ENCODE peak calls at places on chromosomes 4 and X, in ten cellular contexts. I, H, Y, U, Q, J, F, A, G and E are unnamed samples.

GRCh38 chr4:81632581-81633247 is 161.0 kb upstream of the RASGEF1B start:
- DNase-seq in I (no peak), H (no peak), Y (no peak), U (no peak), Q (no peak), J (no peak), F (no peak), A (peak), G (peak), E (no peak)

GRCh38 chr4:111775908-111776307 is 369.3 kb upstream of the FAM241A start:
- DNase-seq in I (no peak), H (no peak), Y (no peak), U (no peak), Q (no peak), J (no peak), F (no peak), A (peak), G (peak), E (no peak)

GRCh38 chr4:177077095-177077494 is 232.6 kb upstream of the NEIL3 start:
- DNase-seq in I (no peak), H (no peak), Y (no peak), U (no peak), Q (no peak), J (no peak), F (no peak), A (no peak), G (no peak), E (no peak)

GRCh38 chrX:129741880-129742758 is 3.3 kb downstream of the XPNPEP2 start:
- DNase-seq in I (no peak), H (no peak), Y (no peak), U (peak), Q (no peak), J (no peak), F (no peak), A (no peak), G (no peak), E (no peak)

GRCh38 chr4:133129237-133129636 is 19.9 kb upstream of the PCDH10 start:
- DNase-seq in I (no peak), H (no peak), Y (no peak), U (no peak), Q (no peak), J (no peak), F (no peak), A (no peak), G (no peak), E (no peak)

GRCh38 chr4:76283900-76284299 is 22.6 kb upstream of the STBD1 start:
- DNase-seq in I (no peak), H (no peak), Y (no peak), U (no peak), Q (no peak), J (no peak), F (no peak), A (no peak), G (peak), E (peak)

GRCh38 chr4:107693132-107693531 is 26.9 kb downstream of the PAPSS1 start:
- DNase-seq in I (no peak), H (no peak), Y (no peak), U (no peak), Q (no peak), J (no peak), F (no peak), A (no peak), G (no peak), E (no peak)

GRCh38 chr4:151100517-151100916 is 1.1 kb downstream of the RPS3A start:
- DNase-seq in I (no peak), H (no peak), Y (no peak), U (no peak), Q (no peak), J (no peak), F (no peak), A (no peak), G (no peak), E (no peak)

GRCh38 chrX:13760428-13760827 is 25.9 kb downstream of the OFD1 start:
- DNase-seq in I (no peak), H (no peak), Y (no peak), U (no peak), Q (no peak), J (no peak), F (no peak), A (no peak), G (no peak), E (no peak)

GRCh38 chrX:44039556-44039955 is 66.4 kb upstream of the NDP start:
- DNase-seq in I (no peak), H (no peak), Y (no peak), U (no peak), Q (no peak), J (no peak), F (no peak), A (no peak), G (no peak), E (no peak)

GRCh38 chr4:114911141-114911540 is 202.3 kb downstream of the NDST4 start:
- DNase-seq in I (no peak), H (no peak), Y (no peak), U (no peak), Q (no peak), J (no peak), F (no peak), A (no peak), G (no peak), E (no peak)

GRCh38 chr4:153126137-153126536 is 78.1 kb upstream of the TRIM2 start:
- DNase-seq in I (peak), H (no peak), Y (no peak), U (no peak), Q (no peak), J (no peak), F (no peak), A (peak), G (no peak), E (no peak)

GRCh38 chr4:94635172-94635571 is 122.6 kb upstream of the BMPR1B start:
- DNase-seq in I (peak), H (no peak), Y (no peak), U (no peak), Q (no peak), J (no peak), F (no peak), A (peak), G (peak), E (no peak)

GRCh38 chrX:10022580-10023245 is 55.6 kb downstream of the CLDN34 start:
- DNase-seq in I (peak), H (peak), Y (no peak), U (no peak), Q (peak), J (no peak), F (no peak), A (peak), G (peak), E (no peak)

GRCh38 chr4:187176261-187176910 is 452.7 kb upstream of the FAT1 start:
- DNase-seq in I (peak), H (no peak), Y (no peak), U (no peak), Q (no peak), J (no peak), F (no peak), A (peak), G (no peak), E (no peak)

GRCh38 chr4:155738548-155738947 is 20.3 kb upstream of the GUCY1B1 start:
- DNase-seq in I (peak), H (no peak), Y (no peak), U (no peak), Q (no peak), J (no peak), F (no peak), A (peak), G (peak), E (no peak)

GRCh38 chr4:155745984-155746383 is 12.8 kb upstream of the GUCY1B1 start:
- DNase-seq in I (peak), H (no peak), Y (no peak), U (no peak), Q (no peak), J (no peak), F (no peak), A (peak), G (peak), E (no peak)

GRCh38 chr4:155741546-155741945 is 17.3 kb upstream of the GUCY1B1 start:
- DNase-seq in I (no peak), H (no peak), Y (no peak), U (no peak), Q (no peak), J (no peak), F (no peak), A (no peak), G (no peak), E (no peak)

GRCh38 chr4:155748039-155748438 is 10.8 kb upstream of the GUCY1B1 start:
- DNase-seq in I (no peak), H (no peak), Y (no peak), U (no peak), Q (no peak), J (no peak), F (no peak), A (no peak), G (no peak), E (no peak)

DNA sequence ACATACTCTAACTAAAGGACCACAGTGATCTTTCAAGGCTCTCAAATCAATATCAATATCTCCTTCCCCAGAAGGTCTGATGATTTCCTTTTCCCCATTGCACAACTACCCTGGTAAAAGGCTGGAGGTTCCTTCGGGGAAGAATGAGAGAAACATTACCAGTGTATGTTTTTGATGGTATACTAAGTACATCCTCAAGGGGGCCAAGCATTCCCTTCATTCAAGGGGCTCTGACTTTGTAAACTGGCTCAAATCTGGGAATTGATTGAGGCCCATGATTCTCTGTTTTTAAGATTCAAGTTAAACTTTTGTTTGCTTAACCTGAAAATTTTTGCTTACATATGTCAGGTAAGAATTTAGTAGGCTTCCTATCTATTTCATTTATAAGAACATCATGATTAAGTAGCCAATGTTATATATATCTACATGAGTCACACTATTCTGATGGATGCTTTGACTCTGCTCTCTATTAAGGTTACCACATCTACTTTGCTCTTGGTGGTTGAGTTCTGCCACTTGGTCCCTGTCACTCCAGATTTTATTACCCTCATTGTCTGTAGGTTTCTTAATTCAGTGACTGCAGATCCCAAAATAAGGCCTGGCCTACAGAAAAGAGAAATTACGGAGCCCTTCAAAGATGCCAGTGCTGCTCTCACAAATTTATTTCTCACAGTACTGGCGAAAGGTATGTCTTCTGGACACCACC is 16.4 kb upstream of the GUCY1B1 start:
- DNase-seq in I (no peak), H (no peak), Y (no peak), U (no peak), Q (no peak), J (no peak), F (no peak), A (peak), G (peak), E (no peak)
- TF ChIP-seq CTCF in I (no peak), H (no peak), Y (no peak), U (peak), Q (no peak), J (no peak), F (no peak), A (no peak), G (peak), E (no peak)

DNA sequence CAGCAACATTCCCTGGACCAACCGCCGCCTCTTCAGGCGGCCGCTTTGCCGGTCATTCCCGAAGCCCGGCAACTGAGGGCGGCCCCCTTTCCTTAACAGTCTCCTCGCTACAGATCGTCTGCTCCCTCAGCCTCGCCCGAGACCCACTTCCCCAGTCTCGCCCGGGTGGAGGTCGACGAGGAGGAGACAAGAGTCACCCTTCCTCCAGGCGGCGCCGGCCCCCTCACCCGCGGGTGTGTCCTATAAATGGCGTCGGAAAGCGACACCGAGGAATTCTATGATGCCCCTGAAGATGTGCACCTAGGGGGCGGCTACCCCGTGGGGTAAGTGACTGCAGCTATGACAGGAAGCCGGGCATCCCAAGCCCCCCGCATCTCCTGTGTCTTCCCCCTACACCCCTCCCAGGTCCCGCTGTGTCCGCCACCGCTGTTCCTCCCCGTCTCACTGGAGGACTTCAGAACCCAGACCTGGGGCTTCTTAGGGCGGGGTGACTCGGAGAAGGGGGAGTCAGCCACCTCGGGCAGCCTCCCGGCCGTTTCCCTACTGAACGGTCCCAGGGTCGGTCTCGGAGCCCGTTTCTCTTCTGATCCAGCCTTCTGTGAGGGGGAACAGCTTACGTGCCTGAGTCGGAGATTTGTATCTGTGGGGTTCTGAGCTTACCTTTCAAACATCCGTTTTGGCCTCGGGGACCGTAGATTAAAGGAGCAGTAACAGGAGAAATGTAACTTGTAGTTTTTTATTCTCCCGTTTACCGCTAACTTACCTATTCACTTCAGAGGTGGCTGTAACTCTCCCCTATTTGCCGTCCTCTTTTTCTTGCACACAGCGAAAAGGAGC is 570 bp downstream of the WDR44 start:
- DNase-seq in I (no peak), H (peak), Y (peak), U (peak), Q (peak), J (peak), F (peak), A (peak), G (no peak), E (peak)
- TF ChIP-seq CTCF in I (no peak), H (no peak), Y (no peak), U (no peak), Q (no peak), J (no peak), F (no peak), A (no peak), G (no peak), E (no peak)

GRCh38 chrX:45801554-45801953 is 600.9 kb upstream of the DIPK2B start:
- DNase-seq in I (peak), H (no peak), Y (no peak), U (no peak), Q (no peak), J (no peak), F (no peak), A (peak), G (peak), E (peak)
- TF ChIP-seq CTCF in I (peak), H (no peak), Y (peak), U (no peak), Q (peak), J (peak), F (peak), A (no peak), G (peak), E (no peak)

GRCh38 chr4:96969456-96969855 is 1129.6 kb downstream of the PDHA2 start:
- DNase-seq in I (no peak), H (no peak), Y (no peak), U (no peak), Q (no peak), J (no peak), F (no peak), A (no peak), G (no peak), E (no peak)

GRCh38 chr4:96972920-96973319 is 1133.0 kb downstream of the PDHA2 start:
- DNase-seq in I (no peak), H (no peak), Y (no peak), U (no peak), Q (no peak), J (no peak), F (no peak), A (no peak), G (no peak), E (no peak)

DNA sequence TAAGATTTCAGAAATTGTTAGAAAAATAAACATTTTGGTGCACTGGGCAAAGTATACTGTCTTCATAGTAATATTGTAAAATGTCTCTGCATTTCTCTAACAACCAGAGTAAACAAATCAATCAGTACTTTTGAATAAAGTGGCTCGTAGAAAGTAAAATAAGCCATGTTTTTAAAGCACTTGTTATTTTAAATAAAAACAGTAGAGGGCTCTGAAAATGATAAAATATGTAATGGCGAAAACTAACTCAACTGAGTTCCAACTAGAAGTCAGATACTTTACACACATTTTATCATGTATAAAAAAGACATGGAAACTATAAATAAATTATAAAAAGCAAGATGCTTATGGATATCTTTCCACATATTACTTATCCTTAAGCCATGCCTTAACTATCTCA is 1134.4 kb downstream of the PDHA2 start:
- DNase-seq in I (no peak), H (no peak), Y (no peak), U (no peak), Q (no peak), J (no peak), F (no peak), A (no peak), G (no peak), E (no peak)
- TF ChIP-seq CTCF in I (no peak), H (no peak), Y (no peak), U (no peak), Q (no peak), J (no peak), F (no peak), A (no peak), G (no peak), E (no peak)

DNA sequence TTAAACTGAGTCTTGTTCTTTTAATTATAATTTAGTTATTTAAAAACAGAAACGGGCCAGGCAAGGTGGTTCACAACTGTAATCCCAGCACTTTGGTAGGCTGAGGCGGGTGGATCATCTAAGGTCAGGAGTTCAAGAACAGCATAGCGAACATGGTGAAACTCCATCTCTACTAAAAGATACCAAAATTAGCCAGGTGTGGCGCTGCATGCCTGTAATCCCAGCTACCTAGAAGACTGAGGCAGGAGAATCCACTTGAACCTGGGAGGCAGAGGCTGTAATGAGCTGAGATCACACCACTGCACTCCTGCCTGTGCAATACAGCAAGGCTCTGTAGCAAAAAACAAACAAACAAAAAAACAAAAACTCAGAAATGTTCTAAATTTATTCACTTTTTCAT is 852.9 kb downstream of the TECRL start:
- DNase-seq in I (no peak), H (no peak), Y (no peak), U (no peak), Q (no peak), J (no peak), F (no peak), A (no peak), G (no peak), E (no peak)
- TF ChIP-seq CTCF in I (no peak), H (no peak), Y (no peak), U (no peak), Q (no peak), J (no peak), F (no peak), A (no peak), G (no peak), E (no peak)

GRCh38 chrX:56975611-56976010 is 19.7 kb downstream of the SPIN3 start:
- DNase-seq in I (no peak), H (no peak), Y (no peak), U (no peak), Q (no peak), J (no peak), F (no peak), A (no peak), G (peak), E (no peak)
- TF ChIP-seq CTCF in I (no peak), H (no peak), Y (no peak), U (no peak), Q (no peak), J (no peak), F (no peak), A (no peak), G (peak), E (no peak)

GRCh38 chr4:90292438-90292837 is 165.2 kb downstream of the CCSER1 start:
- DNase-seq in I (no peak), H (no peak), Y (no peak), U (no peak), Q (no peak), J (no peak), F (no peak), A (no peak), G (no peak), E (no peak)
- TF ChIP-seq CTCF in I (no peak), H (no peak), Y (no peak), U (no peak), Q (no peak), J (no peak), F (no peak), A (no peak), G (no peak), E (no peak)

DNA sequence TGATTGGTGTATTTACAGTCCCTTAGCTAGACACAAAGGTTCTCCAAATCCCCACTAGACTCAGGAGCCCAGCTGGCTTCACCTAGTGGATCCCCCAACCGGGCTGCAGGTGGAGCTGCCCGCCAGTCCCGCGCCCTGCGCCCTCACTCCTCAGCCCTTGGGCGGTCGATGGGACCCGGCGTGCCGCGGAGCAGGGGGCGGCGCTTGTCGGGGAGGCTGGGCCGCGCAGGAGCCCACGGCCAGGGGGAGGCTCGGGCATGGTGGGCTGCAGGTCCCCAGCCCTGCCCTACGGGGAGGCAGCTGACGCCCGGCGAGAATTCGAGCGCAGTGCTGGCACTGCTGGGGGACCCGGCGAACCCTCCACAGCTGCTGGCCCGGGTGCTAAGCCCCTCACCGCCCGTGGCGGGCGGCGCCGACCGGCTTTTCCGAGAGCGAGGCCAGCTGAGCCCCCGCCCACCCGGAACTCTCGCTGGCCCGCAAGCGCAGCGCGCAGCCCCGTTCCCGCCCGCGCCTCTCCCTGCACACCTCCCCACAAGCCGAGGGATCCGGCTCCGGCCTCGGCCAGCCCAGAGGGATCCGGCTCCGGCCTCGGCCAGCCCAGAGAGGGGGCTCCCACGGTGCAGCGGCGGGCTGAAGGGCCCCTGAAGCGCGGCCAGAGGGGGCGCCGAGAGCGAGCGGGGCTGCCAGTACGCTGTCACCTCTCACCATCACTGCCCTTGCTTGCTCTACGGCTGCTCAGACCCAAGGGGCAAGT is 39.4 kb downstream of the WFS1 start:
- DNase-seq in I (no peak), H (no peak), Y (peak), U (peak), Q (no peak), J (no peak), F (no peak), A (no peak), G (no peak), E (no peak)
- TF ChIP-seq CTCF in I (no peak), H (peak), Y (no peak), U (no peak), Q (no peak), J (no peak), F (no peak), A (no peak), G (no peak), E (no peak)

GRCh38 chrX:80792205-80792604 is 17.5 kb downstream of the BRWD3 start:
- DNase-seq in I (peak), H (no peak), Y (no peak), U (no peak), Q (no peak), J (no peak), F (no peak), A (no peak), G (no peak), E (no peak)
- TF ChIP-seq CTCF in I (no peak), H (no peak), Y (no peak), U (no peak), Q (no peak), J (no peak), F (no peak), A (no peak), G (no peak), E (no peak)

DNA sequence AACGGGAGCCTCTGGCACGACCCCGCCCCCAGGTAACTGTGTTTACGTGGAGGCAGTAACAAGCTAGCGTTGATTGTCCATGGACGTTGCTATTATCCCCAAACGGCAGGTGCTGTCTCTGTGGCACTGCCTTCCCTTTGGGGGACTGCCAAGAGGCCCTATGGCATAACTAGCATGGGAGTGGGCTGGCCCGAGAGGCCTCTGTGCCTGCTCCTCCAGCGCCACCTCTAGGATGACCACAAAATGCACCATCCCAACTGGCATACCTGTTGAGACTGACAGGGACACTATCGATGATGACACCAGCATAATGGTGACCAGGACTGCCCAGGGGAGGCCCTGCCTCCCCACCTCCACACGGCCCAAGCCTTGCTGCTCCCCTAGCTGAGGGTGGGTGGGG is 1.5 kb downstream of the SRPK3 start:
- DNase-seq in I (no peak), H (no peak), Y (no peak), U (no peak), Q (no peak), J (no peak), F (no peak), A (no peak), G (no peak), E (no peak)
- TF ChIP-seq CTCF in I (no peak), H (no peak), Y (peak), U (no peak), Q (no peak), J (no peak), F (no peak), A (no peak), G (no peak), E (no peak)